ENCODE peak calls at places on chromosomes 7 and 10, in six cellular contexts. C is RPMI7951; N is AG04449; V is mesendoderm; B is Peyer's patch; Z is activated CD4-positive, CD25-positive, alpha-beta regulatory T cell treated with anti-CD3 and anti-CD28 coated beads, Interleukin-2, amount 50 U/mL, for 72 hours. D is an unnamed sample.

GRCh38 chr10:126458453-126458852 is 70.2 kb upstream of the ADAM12 start:
- DNase-seq in N (no peak), B (no peak), C (peak; percentile 60), Z (no peak), V (peak; percentile 70), D (no peak)

GRCh38 chr7:45593121-45593541 is 19.0 kb downstream of the ADCY1 start:
- DNase-seq in Z (no peak), V (no peak), N (no peak), B (no peak), C (no peak), D (peak; percentile 45)

GRCh38 chr7:926061-927030 is 28.1 kb downstream of the ADAP1 start:
- DNase-seq in Z (peak; percentile 27), N (no peak), C (no peak), B (peak; percentile 92), V (no peak), D (peak; percentile 60)

GRCh38 chr7:13291010-13291409 is 603.6 kb downstream of the ARL4A start:
- DNase-seq in V (no peak), B (no peak), N (no peak), C (no peak), Z (no peak), D (no peak)

GRCh38 chr10:3995302-3996210 is 210.5 kb upstream of the KLF6 start:
- DNase-seq in N (peak; percentile 57), C (peak; percentile 71), V (no peak), B (no peak), Z (no peak), D (no peak)

GRCh38 chr10:92241158-92241500 is 49.7 kb downstream of the CPEB3 start:
- DNase-seq in N (no peak), B (no peak), V (peak; percentile 73), Z (no peak), C (peak; percentile 26), D (no peak)

GRCh38 chr7:408651-409343 is 110.8 kb downstream of the PDGFA start:
- DNase-seq in C (no peak), Z (no peak), N (no peak), V (no peak), B (peak; percentile 25), D (peak; percentile 47)

GRCh38 chr10:47239211-47239610 is 60.8 kb upstream of the GDF10 start:
- DNase-seq in N (no peak), C (no peak), V (no peak), Z (no peak), B (peak; percentile 26), D (no peak)

GRCh38 chr7:662576-662975 is 63.9 kb upstream of the DNAAF5 start:
- DNase-seq in B (no peak), V (no peak), N (no peak), C (no peak), Z (no peak), D (no peak)

GRCh38 chr7:29556405-29557195 is 7.0 kb upstream of the PRR15 start:
- DNase-seq in C (no peak), B (no peak), N (no peak), Z (no peak), V (no peak), D (no peak)

GRCh38 chr10:24790599-24790998 is 66.9 kb upstream of the ARHGAP21 start:
- DNase-seq in B (no peak), N (no peak), C (no peak), V (peak; percentile 15), Z (no peak), D (no peak)

GRCh38 chr10:122348951-122349361 is 25.6 kb upstream of the PLEKHA1 start:
- DNase-seq in B (peak; percentile 77), C (no peak), N (no peak), V (no peak), Z (no peak), D (no peak)

GRCh38 chr10:114370199-114370598 is 34.1 kb downstream of the AFAP1L2 start:
- DNase-seq in Z (no peak), N (no peak), C (no peak), V (no peak), B (no peak), D (no peak)

GRCh38 chr10:34808789-34809745 is 6.0 kb downstream of the PARD3 start:
- DNase-seq in Z (no peak), C (peak; percentile 71), B (no peak), N (no peak), V (peak; percentile 83), D (no peak)

D was measured in natural killer cell treated with Interleukin-12 subunit alpha and Interleukin-12 subunit beta and Interleukin-15 and Interleukin-18, amount 100 ng/mL, for 72 hours.